ENCODE peak calls at places on chromosomes 2 and 18, in five cellular contexts. One of them, this sample, is unnamed.

GRCh38 chr2:46269545-46270273 is 27.5 kb upstream of the EPAS1 start:
- DNase-seq in head of caudate nucleus: no peak
- DNase-seq in CD4-positive, alpha-beta T cell: no peak
- DNase-seq in thoracic aorta: no peak
- DNase-seq in activated gamma-delta T cell treated with Interleukin-2 at 50 U/mL for 16 hours: no peak
- DNase-seq in this sample: no peak

GRCh38 chr2:125652260-125652659 is 1003.7 kb upstream of the GYPC start:
- DNase-seq in activated gamma-delta T cell treated with Interleukin-2 at 50 U/mL for 16 hours: no peak
- DNase-seq in thoracic aorta: no peak
- DNase-seq in CD4-positive, alpha-beta T cell: no peak
- DNase-seq in head of caudate nucleus: no peak
- DNase-seq in this sample: no peak

GRCh38 chr2:44836174-44836573 is 105.3 kb upstream of the SIX3 start:
- DNase-seq in head of caudate nucleus: no peak
- DNase-seq in CD4-positive, alpha-beta T cell: no peak
- DNase-seq in activated gamma-delta T cell treated with Interleukin-2 at 50 U/mL for 16 hours: no peak
- DNase-seq in thoracic aorta: no peak
- DNase-seq in this sample: no peak

GRCh38 chr2:160561551-160562280 is 68.1 kb upstream of the RBMS1 start:
- DNase-seq in thoracic aorta: no peak
- DNase-seq in activated gamma-delta T cell treated with Interleukin-2 at 50 U/mL for 16 hours: no peak
- DNase-seq in CD4-positive, alpha-beta T cell: no peak
- DNase-seq in head of caudate nucleus: no peak
- DNase-seq in this sample: no peak

GRCh38 chr2:24435391-24436316 is 55.4 kb upstream of the NCOA1 start:
- DNase-seq in head of caudate nucleus: peak
- DNase-seq in thoracic aorta: peak
- DNase-seq in CD4-positive, alpha-beta T cell: no peak
- DNase-seq in activated gamma-delta T cell treated with Interleukin-2 at 50 U/mL for 16 hours: no peak
- DNase-seq in this sample: no peak

GRCh38 chr2:238711346-238711745 is 136.5 kb upstream of the TWIST2 start:
- DNase-seq in CD4-positive, alpha-beta T cell: no peak
- DNase-seq in head of caudate nucleus: no peak
- DNase-seq in thoracic aorta: no peak
- DNase-seq in activated gamma-delta T cell treated with Interleukin-2 at 50 U/mL for 16 hours: no peak
- DNase-seq in this sample: no peak

GRCh38 chr2:5766051-5766450 is 73.9 kb downstream of the SOX11 start:
- DNase-seq in activated gamma-delta T cell treated with Interleukin-2 at 50 U/mL for 16 hours: no peak
- DNase-seq in thoracic aorta: no peak
- DNase-seq in CD4-positive, alpha-beta T cell: no peak
- DNase-seq in head of caudate nucleus: no peak
- DNase-seq in this sample: no peak

GRCh38 chr18:61535401-61535800 is 202.2 kb downstream of the CDH20 start:
- DNase-seq in activated gamma-delta T cell treated with Interleukin-2 at 50 U/mL for 16 hours: no peak
- DNase-seq in head of caudate nucleus: no peak
- DNase-seq in CD4-positive, alpha-beta T cell: no peak
- DNase-seq in thoracic aorta: no peak
- DNase-seq in this sample: no peak

This sample was measured in HS-5.